ENCODE peak calls at places on chromosomes 5 and 9, in six cellular contexts. G, S, B, O, C and J are unnamed samples.

GRCh38 chr5:77143998-77144836 is 57.1 kb upstream of the ZBED3 start:
- DNase-seq in O (peak; percentile 49), S (peak; percentile 71), C (peak; percentile 82), G (peak; percentile 68), B (peak; percentile 91), J (no peak)

GRCh38 chr5:34826347-34826746 is 12.6 kb upstream of the TTC23L start:
- DNase-seq in C (no peak), S (no peak), B (no peak), G (peak; percentile 21), O (no peak), J (no peak)

GRCh38 chr5:7814816-7815215 is 36.1 kb downstream of the CFAP90 start:
- DNase-seq in O (no peak), S (no peak), G (no peak), C (no peak), B (no peak), J (no peak)

GRCh38 chr9:22210262-22210661 is 201.2 kb upstream of the CDKN2B start:
- DNase-seq in G (no peak), O (no peak), B (no peak), S (no peak), C (no peak), J (no peak)

GRCh38 chr5:93100433-93100832 is 480.6 kb downstream of the NR2F1-AS1 start:
- DNase-seq in O (no peak), C (no peak), B (no peak), S (no peak), G (no peak), J (no peak)

GRCh38 chr5:14906628-14907027 is 35.0 kb upstream of the ANKH start:
- DNase-seq in C (no peak), B (no peak), O (no peak), G (no peak), S (no peak), J (no peak)

GRCh38 chr9:27361401-27361953 is 64.5 kb upstream of the EQTN start:
- DNase-seq in C (no peak), S (no peak), O (no peak), G (no peak), B (no peak), J (no peak)

GRCh38 chr9:8224381-8224791 is 424.8 kb upstream of the DMAC1 start:
- DNase-seq in O (no peak), C (no peak), B (no peak), G (no peak), S (no peak), J (no peak)

GRCh38 chr5:2656186-2656585 is 95.3 kb downstream of the IRX2 start:
- DNase-seq in S (no peak), C (no peak), B (no peak), G (peak; percentile 23), O (no peak), J (no peak)

GRCh38 chr5:149826574-149826973 is 96.5 kb downstream of the PPARGC1B start:
- DNase-seq in O (no peak), C (peak; percentile 60), S (no peak), G (peak; percentile 59), B (no peak), J (no peak)

GRCh38 chr9:135075234-135076142 is 12.0 kb upstream of the OLFM1 start:
- DNase-seq in S (peak; percentile 39), B (peak; percentile 76), C (peak; percentile 86), O (no peak), G (peak; percentile 60), J (no peak)

GRCh38 chr9:124257865-124258764 is at the start of gene NEK6:
- DNase-seq in C (peak; percentile 92), B (no peak), G (no peak), O (no peak), S (peak; percentile 19), J (peak; percentile 56)

GRCh38 chr5:132102101-132102701 is 28.6 kb downstream of the CSF2 start:
- DNase-seq in O (no peak), C (peak; percentile 71), S (no peak), G (no peak), B (no peak), J (no peak)

GRCh38 chr9:135165003-135165711 is 77.7 kb downstream of the OLFM1 start:
- DNase-seq in G (no peak), S (no peak), B (no peak), O (no peak), C (no peak), J (no peak)

GRCh38 chr5:179610109-179610902 is 13.2 kb downstream of the HNRNPH1 start:
- DNase-seq in G (no peak), B (peak; percentile 60), S (no peak), O (no peak), C (peak; percentile 59), J (no peak)

GRCh38 chr5:42301349-42301748 is 121.9 kb upstream of the GHR start:
- DNase-seq in G (no peak), O (no peak), C (no peak), B (no peak), S (no peak), J (no peak)

GRCh38 chr5:14807471-14807870 is 64.1 kb downstream of the ANKH start:
- DNase-seq in B (no peak), C (no peak), G (no peak), O (no peak), S (no peak), J (no peak)

GRCh38 chr9:6214451-6214850 is 1.2 kb upstream of the IL33 start:
- DNase-seq in O (no peak), G (no peak), C (no peak), B (no peak), S (no peak), J (no peak)

GRCh38 chr9:38393128-38393809 is 767 bp downstream of the ALDH1B1 start:
- DNase-seq in G (no peak), C (peak; percentile 61), S (no peak), B (no peak), O (no peak), J (no peak)

GRCh38 chr5:153476767-153477166 is 13.7 kb upstream of the GRIA1 start:
- DNase-seq in C (no peak), B (no peak), S (no peak), G (no peak), O (no peak), J (no peak)

DNA sequence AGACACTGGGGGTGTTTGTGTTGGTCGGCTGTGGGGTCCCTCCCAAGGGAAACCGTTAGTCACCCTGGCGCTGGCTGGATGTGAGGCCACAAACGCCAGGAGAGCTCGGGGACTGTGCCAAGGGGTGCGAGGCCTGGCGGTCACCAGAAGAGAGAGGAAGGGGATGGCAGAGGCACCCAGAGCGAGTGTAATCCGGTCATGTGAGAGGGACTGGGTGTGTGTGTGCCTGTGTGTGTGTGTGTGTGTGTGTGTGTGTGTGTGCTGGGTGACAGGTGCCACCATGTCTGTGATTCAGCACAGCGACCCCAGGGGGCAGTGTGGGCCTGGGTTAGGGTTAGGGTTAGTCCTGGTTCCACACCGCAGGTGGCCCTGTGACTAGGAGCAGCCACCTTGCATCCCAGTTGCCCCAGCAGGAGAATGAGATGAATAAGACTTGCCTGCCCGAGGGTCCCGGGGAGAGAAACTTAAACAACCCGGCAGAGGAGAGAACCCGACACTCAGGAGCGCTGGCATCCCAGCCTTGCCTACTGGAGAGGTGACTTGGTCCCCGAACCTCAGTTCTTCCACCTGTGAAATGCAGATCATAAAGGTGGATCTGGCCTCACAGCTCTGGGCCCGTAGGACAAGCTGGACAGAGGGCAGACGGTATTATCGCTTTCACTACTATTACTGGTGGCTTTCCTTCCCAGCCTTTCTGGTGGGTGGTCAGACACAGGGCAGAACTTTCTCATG is 1.4 kb upstream of the ADAMTSL2 start:
- DNase-seq in C (peak; percentile 85), S (peak; percentile 86), G (peak; percentile 69), B (peak; percentile 89), O (peak; percentile 44), J (peak; percentile 49)
- TF ChIP-seq CTCF in C (peak; percentile 75), S (peak; percentile 72), G (peak; percentile 61), B (peak; percentile 16), O (no peak), J (no peak)

GRCh38 chr5:72566746-72567145 is 59.5 kb upstream of the ZNF366 start:
- DNase-seq in S (no peak), C (no peak), O (no peak), B (no peak), G (no peak), J (no peak)

GRCh38 chr5:72569423-72569939 is 62.3 kb upstream of the ZNF366 start:
- DNase-seq in C (no peak), B (no peak), O (no peak), S (no peak), G (no peak), J (no peak)

GRCh38 chr5:72561407-72561972 is 54.3 kb upstream of the ZNF366 start:
- DNase-seq in S (no peak), B (no peak), G (no peak), C (no peak), O (no peak), J (no peak)

GRCh38 chr5:72562717-72563116 is 55.5 kb upstream of the ZNF366 start:
- DNase-seq in O (no peak), B (no peak), S (no peak), G (no peak), C (no peak), J (no peak)

GRCh38 chr5:72565519-72566289 is 58.5 kb upstream of the ZNF366 start:
- DNase-seq in S (no peak), B (no peak), G (no peak), C (no peak), O (no peak), J (no peak)
- TF ChIP-seq CTCF in S (no peak), B (no peak), G (no peak), C (no peak), O (no peak), J (no peak)

GRCh38 chr5:95317687-95318086 is 32.8 kb upstream of the MCTP1 start:
- DNase-seq in C (no peak), B (no peak), S (no peak), O (no peak), G (no peak), J (no peak)

DNA sequence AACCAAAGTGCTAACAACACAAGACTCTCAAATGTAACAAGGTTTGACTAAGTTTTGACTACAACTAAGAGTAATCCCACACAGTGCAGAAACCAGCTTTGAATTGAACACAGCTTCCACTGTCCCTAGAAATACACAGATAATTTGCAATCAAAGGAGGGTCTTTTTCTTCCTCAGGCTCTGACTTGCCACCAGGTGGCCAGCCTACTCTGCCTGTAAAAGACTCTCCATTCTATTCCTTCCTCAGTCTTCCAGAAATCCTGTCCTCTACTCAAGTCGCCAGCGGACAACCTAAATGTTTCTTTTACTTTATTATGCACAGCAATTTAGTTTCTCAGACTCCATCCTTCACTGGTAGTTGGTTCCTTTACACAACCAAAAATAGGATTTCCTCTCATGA is 32.2 kb upstream of the MCTP1 start:
- DNase-seq in G (no peak), S (no peak), B (no peak), C (no peak), O (no peak), J (no peak)
- TF ChIP-seq CTCF in G (no peak), S (no peak), B (no peak), C (no peak), O (no peak), J (no peak)

DNA sequence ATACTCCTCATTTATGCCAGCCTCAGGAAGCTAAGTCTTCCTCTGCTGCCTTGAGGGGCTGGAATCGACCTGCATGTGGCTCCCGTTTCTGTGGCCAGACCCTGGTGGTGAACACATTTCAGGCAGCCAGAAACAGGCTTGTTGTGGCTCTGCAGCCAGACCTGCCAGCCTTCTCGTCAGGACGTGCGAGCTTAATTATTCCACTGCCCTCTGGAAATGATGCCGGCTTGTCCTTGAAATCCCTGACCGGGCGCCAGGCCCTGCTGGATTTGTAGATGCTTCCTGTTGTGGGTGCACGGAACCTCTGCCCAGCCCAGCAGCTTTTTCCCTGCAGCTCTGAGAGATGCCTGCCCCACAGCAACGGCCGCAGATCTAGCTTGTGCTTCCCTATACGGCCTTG is 41.6 kb downstream of the PDZD2 start:
- DNase-seq in C (no peak), B (peak; percentile 83), S (no peak), O (no peak), G (peak; percentile 72), J (no peak)
- TF ChIP-seq CTCF in C (no peak), B (no peak), S (no peak), O (no peak), G (no peak), J (no peak)